ENCODE peak calls at places on chromosomes 3 and 15, in six cellular contexts. N, Y, V, H, Q and P are unnamed samples.

GRCh38 chr15:65068436-65068835 is 645 bp upstream of the RASL12 start:
- DNase-seq in Y (no peak), Q (no peak), H (no peak), N (no peak), V (no peak), P (no peak)

GRCh38 chr3:100089802-100090668 is 24.3 kb downstream of the FILIP1L start:
- DNase-seq in N (no peak), H (peak), Y (no peak), Q (no peak), V (no peak), P (no peak)

GRCh38 chr15:27358751-27359434 is 387.9 kb downstream of the GABRG3 start:
- DNase-seq in Y (no peak), V (no peak), Q (no peak), H (no peak), N (peak), P (peak)

GRCh38 chr3:160038862-160039562 is 50.4 kb downstream of the IL12A start:
- DNase-seq in Q (no peak), H (no peak), V (peak), N (peak), Y (no peak), P (no peak)

GRCh38 chr3:170346481-170347125 is 10.9 kb upstream of the SKIL start:
- DNase-seq in Y (no peak), H (no peak), V (no peak), Q (no peak), N (no peak), P (no peak)

GRCh38 chr15:31262901-31263671 is 63.5 kb upstream of the KLF13 start:
- DNase-seq in Y (no peak), Q (peak), H (no peak), N (no peak), V (peak), P (no peak)

GRCh38 chr3:159785276-159785675 is 203.4 kb upstream of the IL12A start:
- DNase-seq in V (no peak), H (no peak), Y (no peak), Q (no peak), N (no peak), P (no peak)

GRCh38 chr15:76987276-76987675 is 7.7 kb upstream of the PSTPIP1 start:
- DNase-seq in H (no peak), Q (no peak), Y (no peak), N (no peak), V (no peak), P (no peak)

GRCh38 chr15:97141360-97141759 is 810.9 kb downstream of the NR2F2 start:
- DNase-seq in Y (no peak), H (no peak), V (no peak), N (no peak), Q (no peak), P (no peak)

GRCh38 chr3:179324270-179324754 is 1.5 kb downstream of the ZNF639 start:
- DNase-seq in N (no peak), Q (no peak), H (peak), V (no peak), Y (peak), P (peak)

GRCh38 chr3:41102053-41102556 is 97.2 kb upstream of the CTNNB1 start:
- DNase-seq in Q (no peak), N (no peak), H (no peak), Y (no peak), V (no peak), P (no peak)

GRCh38 chr3:21297304-21297703 is 453.7 kb downstream of the ZNF385D start:
- DNase-seq in V (no peak), N (no peak), Y (no peak), H (no peak), Q (no peak), P (no peak)

GRCh38 chr3:142363936-142364467 is 83.8 kb downstream of the XRN1 start:
- DNase-seq in Q (no peak), N (no peak), H (no peak), Y (no peak), V (no peak), P (no peak)

GRCh38 chr3:188241072-188241471 is 87.1 kb downstream of the LPP start:
- DNase-seq in V (peak), Q (no peak), Y (no peak), H (no peak), N (no peak), P (no peak)

GRCh38 chr3:125958511-125959316 is 10.3 kb upstream of the ROPN1B start:
- DNase-seq in Q (no peak), N (peak), V (no peak), H (no peak), Y (no peak), P (no peak)

GRCh38 chr3:184261270-184262165 is at the start of gene CAMK2N2:
- DNase-seq in H (peak), N (peak), V (no peak), Q (no peak), Y (peak), P (no peak)

GRCh38 chr15:51750942-51751686 is at the start of gene TMOD2:
- DNase-seq in N (peak), Q (no peak), H (no peak), V (no peak), Y (peak), P (peak)

GRCh38 chr3:56131976-56132590 is 336.2 kb downstream of the ERC2 start:
- DNase-seq in Y (no peak), Q (peak), H (peak), N (no peak), V (peak), P (no peak)

GRCh38 chr3:15438988-15439387 is 11.6 kb downstream of the EAF1 start:
- DNase-seq in H (no peak), Y (no peak), Q (peak), V (no peak), N (no peak), P (no peak)

GRCh38 chr15:37252530-37252929 is 152.2 kb upstream of the MEIS2 start:
- DNase-seq in Y (no peak), H (no peak), N (no peak), Q (no peak), V (no peak), P (no peak)

GRCh38 chr3:194281306-194281705 is 69.8 kb downstream of the CPN2 start:
- DNase-seq in H (no peak), Y (no peak), N (no peak), V (peak), Q (no peak), P (no peak)

GRCh38 chr15:56871180-56871579 is 47.3 kb upstream of the TCF12 start:
- DNase-seq in H (peak), N (no peak), Q (peak), Y (no peak), V (no peak), P (no peak)

GRCh38 chr3:106058485-106058884 is 189.7 kb upstream of the CBLB start:
- DNase-seq in H (no peak), N (no peak), V (no peak), Y (no peak), Q (no peak), P (no peak)

GRCh38 chr15:57245130-57245529 is 131.2 kb upstream of the CGNL1 start:
- DNase-seq in Q (no peak), V (no peak), H (no peak), Y (no peak), N (no peak), P (no peak)

GRCh38 chr3:100662113-100662823 is 47.0 kb upstream of the TFG start:
- DNase-seq in H (peak), V (no peak), Q (no peak), N (no peak), Y (peak), P (no peak)

GRCh38 chr3:184636774-184637316 is 75.0 kb downstream of the MAGEF1 start:
- DNase-seq in H (no peak), Y (no peak), Q (peak), N (no peak), V (no peak), P (peak)

GRCh38 chr3:29827756-29828155 is 546.9 kb downstream of the RBMS3 start:
- DNase-seq in Q (no peak), V (no peak), N (no peak), H (no peak), Y (no peak), P (no peak)

GRCh38 chr3:55662683-55663082 is 175.6 kb upstream of the WNT5A start:
- DNase-seq in Q (peak), H (no peak), N (no peak), Y (no peak), V (no peak), P (no peak)

GRCh38 chr3:51718547-51719412 is 11.9 kb downstream of the GRM2 start:
- DNase-seq in Q (no peak), H (peak), N (no peak), Y (no peak), V (no peak), P (peak)

GRCh38 chr15:58522391-58522790 is 90.6 kb downstream of the LIPC start:
- DNase-seq in Q (no peak), Y (no peak), N (peak), V (no peak), H (no peak), P (no peak)

GRCh38 chr15:36879568-36880225 is 220.7 kb downstream of the MEIS2 start:
- DNase-seq in Q (no peak), H (no peak), V (no peak), N (no peak), Y (no peak), P (no peak)

GRCh38 chr15:83695246-83695645 is 41.3 kb downstream of the ADAMTSL3 start:
- DNase-seq in H (no peak), Q (no peak), Y (no peak), V (peak), N (no peak), P (no peak)

GRCh38 chr3:127027811-127028548 is 45.1 kb downstream of the PLXNA1 start:
- DNase-seq in N (no peak), Q (no peak), Y (no peak), H (no peak), V (no peak), P (no peak)

GRCh38 chr15:61367953-61368352 is 138.9 kb upstream of the RORA start:
- DNase-seq in V (no peak), H (no peak), N (no peak), Q (no peak), Y (no peak), P (peak)

GRCh38 chr3:37787027-37787868 is 74.4 kb upstream of the CTDSPL start:
- DNase-seq in V (no peak), Q (no peak), H (no peak), Y (no peak), N (no peak), P (peak)

GRCh38 chr15:22979699-22980188 is 424 bp downstream of the CYFIP1 start:
- DNase-seq in N (no peak), Y (peak), V (no peak), Q (no peak), H (peak), P (no peak)

GRCh38 chr3:37054370-37054769 is 61.1 kb downstream of the MLH1 start:
- DNase-seq in Q (peak), V (no peak), N (no peak), H (no peak), Y (no peak), P (no peak)

GRCh38 chr3:13148561-13149330 is 75.5 kb upstream of the IQSEC1 start:
- DNase-seq in N (no peak), H (no peak), Y (no peak), Q (no peak), V (peak), P (no peak)

GRCh38 chr15:78241017-78241416 is 6.7 kb upstream of the ACSBG1 start:
- DNase-seq in V (peak), H (peak), Y (peak), Q (peak), N (peak), P (peak)

GRCh38 chr3:115071122-115071521 is 76.0 kb downstream of the ZBTB20 start:
- DNase-seq in Y (no peak), H (no peak), V (no peak), N (no peak), Q (no peak), P (no peak)
- H3K4me3 ChIP-seq in Y (no peak), H (no peak), V (no peak), N (no peak), Q (peak), P (no peak)

GRCh38 chr3:72082121-72082715 is 297.3 kb upstream of the PROK2 start:
- DNase-seq in N (no peak), V (no peak), H (no peak), Q (peak), Y (no peak), P (no peak)
- H3K4me3 ChIP-seq in N (no peak), V (no peak), H (no peak), Q (no peak), Y (no peak), P (no peak)

GRCh38 chr15:42582569-42583235 is 7.3 kb downstream of the STARD9 start:
- DNase-seq in Q (no peak), Y (no peak), V (no peak), N (no peak), H (no peak), P (no peak)
- H3K4me3 ChIP-seq in Q (no peak), Y (no peak), V (peak), N (peak), H (no peak), P (no peak)

GRCh38 chr3:141306922-141307321 is 61.4 kb upstream of the ZBTB38 start:
- DNase-seq in Y (peak), V (no peak), H (no peak), N (no peak), Q (no peak), P (peak)
- H3K4me3 ChIP-seq in Y (no peak), V (no peak), H (no peak), N (no peak), Q (no peak), P (no peak)

DNA sequence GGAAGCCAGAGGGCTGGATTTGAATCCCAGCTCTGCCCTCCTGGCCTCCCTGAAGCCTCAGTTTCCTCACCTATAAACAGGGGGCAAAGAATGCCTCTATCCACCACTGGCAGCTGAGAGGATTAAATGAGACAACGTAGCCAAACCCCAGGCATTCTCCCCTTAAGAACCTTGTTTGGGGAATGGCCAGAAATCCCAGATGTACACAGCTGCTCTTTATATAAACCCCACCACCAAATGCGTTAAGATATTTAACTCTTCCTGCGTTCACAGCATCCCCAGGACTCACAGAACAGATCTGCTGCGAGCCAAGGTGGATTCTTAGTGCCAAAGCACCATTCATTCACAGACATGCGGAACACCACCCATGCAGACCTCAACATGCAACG is 5.3 kb downstream of the TLE3 start:
- DNase-seq in Y (no peak), N (no peak), H (no peak), V (no peak), Q (no peak), P (no peak)
- H3K4me3 ChIP-seq in Y (no peak), N (no peak), H (no peak), V (no peak), Q (no peak), P (no peak)

DNA sequence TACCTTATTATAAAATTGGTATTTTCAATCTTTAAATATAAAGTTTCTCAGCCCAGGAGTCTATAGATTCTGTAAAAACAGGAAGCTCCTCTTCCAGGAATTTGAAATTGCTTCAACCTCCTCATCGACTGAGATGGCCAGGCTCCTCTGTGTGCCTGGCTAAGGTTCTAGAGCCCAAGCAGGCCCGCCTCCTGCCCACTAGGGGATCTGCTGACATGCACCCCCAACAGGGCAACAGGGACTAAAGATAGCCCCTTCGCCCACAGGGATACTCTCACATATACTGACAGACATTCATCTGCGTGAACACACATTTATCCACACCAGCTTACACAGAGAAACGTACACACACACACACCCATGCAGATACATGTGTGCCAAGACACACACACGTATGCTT is 183.1 kb upstream of the TLE3 start:
- DNase-seq in N (no peak), H (no peak), V (no peak), Y (no peak), Q (no peak), P (no peak)
- H3K4me3 ChIP-seq in N (no peak), H (no peak), V (no peak), Y (no peak), Q (no peak), P (no peak)

GRCh38 chr15:68298882-68299381 is 21.4 kb downstream of the FEM1B start:
- DNase-seq in Q (no peak), N (no peak), H (no peak), V (no peak), Y (peak), P (no peak)
- H3K4me3 ChIP-seq in Q (no peak), N (peak), H (no peak), V (peak), Y (peak), P (peak)